ENCODE peak calls at places on chromosome 5, in ten cellular contexts. E is WTC11, O is tibial artery, U is OCI-LY7, R is kidney, J is A549, W is mucosa of descending colon, N is mesothelial cell of epicardium, T is GM23338, A is left ventricle myocardium inferior. X is an unnamed sample.

GRCh38 chr5:76294573-76294972 is 108.5 kb upstream of the IQGAP2 start:
- DNase-seq in E (no peak), O (no peak), U (no peak), R (no peak), J (no peak), W (no peak), N (no peak), T (no peak), A (no peak), X (no peak)

GRCh38 chr5:62211405-62211804 is 94.6 kb upstream of the KIF2A start:
- DNase-seq in E (no peak), O (no peak), U (no peak), R (no peak), J (no peak), W (no peak), N (no peak), T (no peak), A (no peak), X (no peak)

GRCh38 chr5:36090033-36090432 is 23.4 kb upstream of the UGT3A2 start:
- DNase-seq in E (peak), O (no peak), U (peak), R (no peak), J (peak), W (no peak), N (no peak), T (peak), A (no peak), X (no peak)

GRCh38 chr5:90173299-90174030 is 236.1 kb downstream of the CETN3 start:
- DNase-seq in E (no peak), O (no peak), U (no peak), R (no peak), J (no peak), W (no peak), N (no peak), T (no peak), A (no peak), X (no peak)

GRCh38 chr5:37034955-37035354 is 158.4 kb downstream of the NIPBL start:
- DNase-seq in E (no peak), O (no peak), U (no peak), R (no peak), J (no peak), W (no peak), N (no peak), T (no peak), A (no peak), X (no peak)

GRCh38 chr5:149141957-149142851 is 911 bp downstream of the ABLIM3 start:
- DNase-seq in E (no peak), O (peak), U (no peak), R (no peak), J (no peak), W (no peak), N (no peak), T (peak), A (peak), X (peak)

GRCh38 chr5:40066616-40067015 is 613.1 kb upstream of the PTGER4 start:
- DNase-seq in E (no peak), O (no peak), U (no peak), R (peak), J (no peak), W (no peak), N (no peak), T (no peak), A (no peak), X (no peak)

GRCh38 chr5:83026930-83027687 is 50.1 kb downstream of the TMEM167A start:
- DNase-seq in E (peak), O (no peak), U (peak), R (no peak), J (no peak), W (no peak), N (no peak), T (peak), A (no peak), X (no peak)

GRCh38 chr5:54985301-54986268 is at the start of gene ESM1:
- DNase-seq in E (peak), O (no peak), U (no peak), R (no peak), J (no peak), W (no peak), N (no peak), T (peak), A (no peak), X (no peak)

GRCh38 chr5:111223086-111223789 is 946 bp upstream of the CAMK4 start:
- DNase-seq in E (no peak), O (no peak), U (no peak), R (no peak), J (no peak), W (no peak), N (no peak), T (no peak), A (no peak), X (no peak)

GRCh38 chr5:80308526-80308925 is 11.3 kb upstream of the SPZ1 start:
- DNase-seq in E (no peak), O (no peak), U (no peak), R (no peak), J (peak), W (no peak), N (no peak), T (peak), A (no peak), X (no peak)

GRCh38 chr5:14356305-14356704 is 213.2 kb downstream of the TRIO start:
- DNase-seq in E (no peak), O (no peak), U (no peak), R (no peak), J (no peak), W (no peak), N (no peak), T (no peak), A (no peak), X (no peak)

GRCh38 chr5:103834216-103834615 is 271.6 kb upstream of the NUDT12 start:
- DNase-seq in E (no peak), O (no peak), U (no peak), R (no peak), J (no peak), W (no peak), N (no peak), T (no peak), A (no peak), X (no peak)

GRCh38 chr5:103827976-103828375 is 265.4 kb upstream of the NUDT12 start:
- DNase-seq in E (no peak), O (no peak), U (no peak), R (no peak), J (no peak), W (no peak), N (no peak), T (no peak), A (no peak), X (no peak)

GRCh38 chr5:103829585-103829984 is 267.0 kb upstream of the NUDT12 start:
- DNase-seq in E (peak), O (no peak), U (no peak), R (no peak), J (peak), W (no peak), N (no peak), T (peak), A (no peak), X (no peak)
- TF ChIP-seq CTCF in E (peak), O (no peak), U (peak), R (no peak), J (peak), W (no peak), N (peak), T (peak), A (no peak), X (no peak)

DNA sequence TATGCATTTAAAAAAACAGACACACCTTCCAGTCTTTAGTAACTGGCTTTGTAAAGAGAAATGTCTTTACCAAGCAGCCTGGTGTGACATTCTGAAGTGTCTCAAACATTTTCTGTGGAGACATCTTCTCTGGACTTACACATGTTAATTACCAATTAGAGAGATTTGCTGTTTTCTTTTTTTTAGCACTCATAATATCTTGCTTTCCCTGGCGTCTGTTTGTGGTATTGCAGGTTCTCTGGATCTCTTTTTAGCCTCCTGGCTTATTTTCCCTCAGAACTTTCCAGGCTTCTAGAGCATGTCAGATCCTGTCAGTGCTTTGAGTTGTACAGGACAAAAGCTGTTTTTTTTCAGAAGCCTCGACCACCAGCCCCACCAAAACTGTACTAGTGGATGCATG is 92.5 kb downstream of the MSX2 start:
- DNase-seq in E (no peak), O (no peak), U (peak), R (no peak), J (no peak), W (no peak), N (no peak), T (peak), A (no peak), X (no peak)
- TF ChIP-seq CTCF in E (peak), O (no peak), U (peak), R (no peak), J (no peak), W (no peak), N (peak), T (peak), A (peak), X (no peak)

DNA sequence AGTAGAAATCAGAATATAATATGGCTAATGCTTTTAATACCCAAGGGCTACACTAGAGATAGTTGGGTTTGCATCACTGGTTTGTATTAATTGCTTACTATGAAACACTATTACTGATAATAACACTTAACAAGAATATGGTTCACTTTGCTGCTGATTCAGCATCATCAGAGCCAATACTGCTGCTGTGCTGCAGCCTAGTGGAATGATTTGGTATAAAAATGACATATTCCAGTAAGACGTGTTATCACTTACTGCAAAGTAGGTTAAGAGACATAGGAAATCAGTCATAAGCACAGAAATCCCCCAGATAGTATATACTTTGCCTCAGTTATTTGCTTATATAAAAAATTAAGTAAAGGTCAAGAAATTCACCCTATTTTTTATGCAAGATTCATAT is 2.8 kb downstream of the CDH10 start:
- DNase-seq in E (no peak), O (no peak), U (peak), R (no peak), J (peak), W (no peak), N (no peak), T (peak), A (no peak), X (no peak)
- TF ChIP-seq CTCF in E (peak), O (peak), U (peak), R (peak), J (peak), W (no peak), N (peak), T (peak), A (peak), X (no peak)

GRCh38 chr5:92508271-92508670 is 1072.7 kb downstream of the NR2F1-AS1 start:
- DNase-seq in E (no peak), O (no peak), U (no peak), R (no peak), J (no peak), W (no peak), N (no peak), T (no peak), A (no peak), X (no peak)
- TF ChIP-seq CTCF in E (no peak), O (no peak), U (no peak), R (no peak), J (no peak), W (no peak), N (no peak), T (no peak), A (no peak), X (no peak)

GRCh38 chr5:139268364-139269202 is 25.0 kb upstream of the MATR3 start:
- DNase-seq in E (no peak), O (no peak), U (no peak), R (no peak), J (no peak), W (no peak), N (no peak), T (no peak), A (no peak), X (peak)
- TF ChIP-seq CTCF in E (no peak), O (no peak), U (peak), R (no peak), J (no peak), W (no peak), N (no peak), T (peak), A (peak), X (no peak)

DNA sequence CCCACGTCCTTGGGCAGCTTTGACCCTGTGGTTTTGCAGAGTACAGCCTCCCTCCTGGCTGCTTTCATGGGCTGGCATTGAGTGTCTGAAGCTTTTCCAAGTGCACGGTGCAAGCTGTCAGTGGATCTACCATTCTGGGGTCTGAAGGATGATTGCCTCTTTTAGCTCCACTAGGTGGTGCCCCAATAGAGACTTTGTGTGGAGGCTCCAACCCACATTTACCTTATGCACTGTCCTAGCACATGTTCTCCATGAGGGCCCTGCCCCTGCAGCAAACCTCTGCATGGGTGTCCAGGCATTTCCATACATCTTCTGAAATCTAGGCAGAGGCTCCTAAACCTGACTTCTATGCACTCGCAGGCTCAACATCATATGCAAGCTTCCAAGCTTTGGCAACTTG is 644.2 kb upstream of the CDH9 start:
- DNase-seq in E (peak), O (no peak), U (no peak), R (no peak), J (peak), W (no peak), N (no peak), T (peak), A (no peak), X (no peak)
- TF ChIP-seq CTCF in E (no peak), O (no peak), U (peak), R (no peak), J (peak), W (no peak), N (no peak), T (peak), A (no peak), X (no peak)

GRCh38 chr5:154842689-154843530 is 7.5 kb downstream of the FAXDC2 start:
- DNase-seq in E (no peak), O (no peak), U (no peak), R (no peak), J (no peak), W (no peak), N (no peak), T (no peak), A (no peak), X (no peak)
- TF ChIP-seq CTCF in E (no peak), O (no peak), U (no peak), R (no peak), J (no peak), W (no peak), N (no peak), T (no peak), A (no peak), X (no peak)

GRCh38 chr5:132023258-132024116 is 12.0 kb upstream of the ACSL6 start:
- DNase-seq in E (no peak), O (no peak), U (no peak), R (no peak), J (no peak), W (no peak), N (no peak), T (no peak), A (no peak), X (no peak)
- TF ChIP-seq CTCF in E (no peak), O (no peak), U (no peak), R (no peak), J (no peak), W (no peak), N (no peak), T (no peak), A (no peak), X (no peak)

DNA sequence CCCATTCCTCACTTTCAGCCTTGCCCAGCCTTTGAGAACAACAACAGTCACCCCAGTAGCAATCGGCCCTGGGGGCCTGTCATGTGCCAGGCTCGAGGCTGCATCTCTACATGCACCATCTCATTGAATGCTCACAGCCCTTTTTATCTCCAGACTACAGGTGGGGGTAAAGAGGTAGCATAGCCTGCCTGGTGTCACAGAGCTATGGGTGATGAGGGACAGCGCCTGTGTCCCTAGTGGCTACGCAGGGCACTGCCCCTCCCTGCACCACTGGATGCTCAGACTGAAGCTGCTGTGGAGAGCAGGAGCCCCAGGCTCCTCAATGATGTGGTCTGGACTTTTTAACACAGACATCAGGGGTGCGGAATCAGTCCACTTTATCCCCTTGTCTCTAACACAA is 2.8 kb downstream of the CAMK2A start:
- DNase-seq in E (peak), O (no peak), U (peak), R (peak), J (peak), W (no peak), N (no peak), T (peak), A (no peak), X (no peak)
- TF ChIP-seq CTCF in E (peak), O (no peak), U (no peak), R (peak), J (peak), W (no peak), N (no peak), T (peak), A (peak), X (no peak)